ENCODE peak calls at places on chromosome X, in seven cellular contexts. Z is GM13976; S is cardiac muscle cell; B is brain microvascular endothelial cell; A is bronchial epithelial cell; W is CD4-positive, alpha-beta T cell; E is astrocyte of the spinal cord. V is an unnamed sample.

GRCh38 chrX:133859860-133860259 is 125.5 kb downstream of the GPC3 start:
- DNase-seq in Z (no peak), S (peak), B (peak), A (peak), W (no peak), E (peak), V (no peak)

GRCh38 chrX:47191331-47191730 is 2.3 kb upstream of the UBA1 start:
- DNase-seq in Z (no peak), S (no peak), B (no peak), A (peak), W (peak), E (no peak), V (peak)

GRCh38 chrX:23699636-23700194 is 32.4 kb downstream of the PRDX4 start:
- DNase-seq in Z (peak), S (peak), B (no peak), A (no peak), W (no peak), E (peak), V (peak)

GRCh38 chrX:1386338-1387127 is 5.4 kb downstream of the SLC25A6 start:
- DNase-seq in Z (peak), S (no peak), B (no peak), A (no peak), W (no peak), E (no peak), V (no peak)

GRCh38 chrX:112866175-112866574 is 25.5 kb upstream of the AMOT start:
- DNase-seq in Z (no peak), S (no peak), B (no peak), A (no peak), W (no peak), E (no peak), V (no peak)

GRCh38 chrX:56787734-56788152 is 58.7 kb downstream of the NBDY start:
- DNase-seq in Z (no peak), S (no peak), B (no peak), A (no peak), W (no peak), E (no peak), V (no peak)

GRCh38 chrX:15343075-15343476 is 7.8 kb upstream of the PIGA start:
- DNase-seq in Z (no peak), S (peak), B (no peak), A (peak), W (no peak), E (no peak), V (no peak)

GRCh38 chrX:120310861-120311631 is at the start of gene TMEM255A:
- DNase-seq in Z (peak), S (peak), B (no peak), A (no peak), W (no peak), E (peak), V (peak)

GRCh38 chrX:2526390-2526789 is 25.6 kb upstream of the DHRSX start:
- DNase-seq in Z (no peak), S (no peak), B (no peak), A (no peak), W (no peak), E (no peak), V (no peak)

GRCh38 chrX:108139303-108139702 is 47.7 kb downstream of the ATG4A start:
- DNase-seq in Z (no peak), S (no peak), B (no peak), A (peak), W (no peak), E (no peak), V (no peak)

GRCh38 chrX:65596270-65596669 is 61.7 kb upstream of the LAS1L start:
- DNase-seq in Z (peak), S (peak), B (peak), A (peak), W (peak), E (peak), V (no peak)

GRCh38 chrX:45508459-45508858 is 307.8 kb upstream of the DIPK2B start:
- DNase-seq in Z (no peak), S (peak), B (no peak), A (peak), W (no peak), E (no peak), V (no peak)

GRCh38 chrX:3589474-3589873 is 124.0 kb downstream of the PRKX start:
- DNase-seq in Z (no peak), S (no peak), B (no peak), A (no peak), W (no peak), E (no peak), V (no peak)

GRCh38 chrX:1212532-1212931 is at the start of gene CRLF2:
- DNase-seq in Z (peak), S (no peak), B (no peak), A (no peak), W (no peak), E (no peak), V (no peak)

GRCh38 chrX:136710324-136710951 is 62.5 kb downstream of the CD40LG start:
- DNase-seq in Z (peak), S (no peak), B (no peak), A (peak), W (no peak), E (peak), V (no peak)

GRCh38 chrX:3377560-3377959 is 31.1 kb upstream of the MXRA5 start:
- DNase-seq in Z (no peak), S (no peak), B (no peak), A (no peak), W (no peak), E (no peak), V (no peak)

GRCh38 chrX:107823456-107823855 is 2.2 kb upstream of the MID2 start:
- DNase-seq in Z (no peak), S (peak), B (peak), A (no peak), W (no peak), E (peak), V (no peak)

GRCh38 chrX:125439194-125439849 is 119.7 kb downstream of the TEX13C start:
- DNase-seq in Z (no peak), S (no peak), B (no peak), A (no peak), W (no peak), E (no peak), V (no peak)

GRCh38 chrX:44459501-44459900 is 83.2 kb downstream of the FUNDC1 start:
- DNase-seq in Z (no peak), S (no peak), B (no peak), A (peak), W (no peak), E (no peak), V (no peak)

GRCh38 chrX:38312436-38312835 is 14.9 kb downstream of the RPGR start:
- DNase-seq in Z (no peak), S (peak), B (peak), A (peak), W (no peak), E (peak), V (no peak)

GRCh38 chrX:3380603-3381002 is 34.2 kb upstream of the MXRA5 start:
- DNase-seq in Z (no peak), S (no peak), B (no peak), A (no peak), W (no peak), E (no peak), V (no peak)

GRCh38 chrX:120036704-120037103 is 40.8 kb downstream of the RHOXF2B start:
- DNase-seq in Z (no peak), S (no peak), B (no peak), A (no peak), W (no peak), E (no peak), V (no peak)

GRCh38 chrX:33087411-33087810 is 123.9 kb downstream of the DMD start:
- DNase-seq in Z (no peak), S (no peak), B (no peak), A (no peak), W (no peak), E (no peak), V (no peak)

GRCh38 chrX:107677909-107678308 is 49.6 kb downstream of the PRPS1 start:
- DNase-seq in Z (no peak), S (peak), B (no peak), A (no peak), W (no peak), E (no peak), V (no peak)

GRCh38 chrX:1134976-1135375 is 77.5 kb downstream of the CRLF2 start:
- DNase-seq in Z (no peak), S (no peak), B (no peak), A (no peak), W (no peak), E (no peak), V (no peak)

GRCh38 chrX:107445146-107445545 is 4.3 kb upstream of the FRMPD3 start:
- DNase-seq in Z (no peak), S (no peak), B (no peak), A (no peak), W (no peak), E (no peak), V (no peak)

GRCh38 chrX:50075630-50076349 is 125.0 kb downstream of the AKAP4 start:
- DNase-seq in Z (no peak), S (no peak), B (no peak), A (no peak), W (no peak), E (no peak), V (no peak)

GRCh38 chrX:20414066-20414465 is 147.4 kb upstream of the RPS6KA3 start:
- DNase-seq in Z (no peak), S (no peak), B (no peak), A (no peak), W (no peak), E (no peak), V (no peak)

GRCh38 chrX:14027031-14027430 is 2.7 kb downstream of the GEMIN8 start:
- DNase-seq in Z (no peak), S (peak), B (no peak), A (peak), W (no peak), E (peak), V (no peak)

GRCh38 chrX:39953879-39954278 is 143.9 kb downstream of the BCOR start:
- DNase-seq in Z (no peak), S (peak), B (peak), A (peak), W (no peak), E (peak), V (no peak)

GRCh38 chrX:13051529-13052172 is 7.2 kb upstream of the FAM9C start:
- DNase-seq in Z (peak), S (peak), B (no peak), A (no peak), W (peak), E (no peak), V (no peak)

GRCh38 chrX:12007881-12008280 is 130.4 kb upstream of the FRMPD4 start:
- DNase-seq in Z (no peak), S (peak), B (peak), A (peak), W (no peak), E (peak), V (no peak)

GRCh38 chrX:129842510-129843208 is 1.0 kb downstream of the ZDHHC9 start:
- DNase-seq in Z (no peak), S (peak), B (no peak), A (peak), W (no peak), E (peak), V (no peak)

GRCh38 chrX:65866146-65866545 is 173.7 kb downstream of the VSIG4 start:
- DNase-seq in Z (peak), S (no peak), B (no peak), A (no peak), W (no peak), E (no peak), V (no peak)

GRCh38 chrX:41518841-41519220 is 71.7 kb downstream of the NYX start:
- DNase-seq in Z (no peak), S (no peak), B (no peak), A (no peak), W (no peak), E (peak), V (no peak)

GRCh38 chrX:66680451-66680850 is 41.6 kb upstream of the EDA2R start:
- DNase-seq in Z (no peak), S (peak), B (peak), A (peak), W (no peak), E (peak), V (no peak)

GRCh38 chrX:69317721-69318120 is 152.5 kb upstream of the PJA1 start:
- DNase-seq in Z (no peak), S (no peak), B (no peak), A (no peak), W (no peak), E (no peak), V (no peak)

GRCh38 chrX:40423299-40423698 is 157.5 kb upstream of the ATP6AP2 start:
- DNase-seq in Z (no peak), S (peak), B (no peak), A (peak), W (no peak), E (peak), V (no peak)

GRCh38 chrX:116281106-116281505 is 110.6 kb downstream of the AGTR2 start:
- DNase-seq in Z (no peak), S (no peak), B (no peak), A (peak), W (no peak), E (no peak), V (no peak)

DNA sequence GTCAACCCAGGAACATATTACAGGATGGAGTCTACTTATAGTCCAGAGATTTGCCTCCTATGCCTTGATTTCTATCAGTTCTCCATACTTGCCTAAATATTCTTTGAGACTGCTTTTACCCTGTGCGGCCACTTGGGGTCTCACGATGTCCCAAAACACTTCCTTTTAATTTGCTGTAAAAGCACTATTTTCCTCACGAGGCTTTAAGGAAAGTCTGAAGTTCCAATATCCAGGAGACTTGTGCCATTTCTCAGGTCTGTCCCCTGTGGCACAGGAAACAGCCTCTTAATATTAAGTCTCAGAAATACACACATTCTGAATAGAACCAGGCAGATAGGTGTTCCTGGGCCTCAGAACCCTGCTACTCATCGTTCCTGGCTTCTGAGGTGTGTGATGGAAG is 142.9 kb downstream of the TMEM164 start:
- DNase-seq in Z (peak), S (peak), B (peak), A (no peak), W (no peak), E (peak), V (no peak)
- TF ChIP-seq CTCF in Z (peak), S (peak), B (peak), A (peak), W (peak), E (peak), V (peak)

GRCh38 chrX:78517124-78517523 is 142.0 kb downstream of the RTL3 start:
- DNase-seq in Z (peak), S (no peak), B (peak), A (peak), W (peak), E (peak), V (no peak)
- TF ChIP-seq CTCF in Z (no peak), S (no peak), B (no peak), A (no peak), W (no peak), E (no peak), V (no peak)

GRCh38 chrX:30967516-30967915 is 78.5 kb upstream of the TAB3 start:
- DNase-seq in Z (no peak), S (no peak), B (no peak), A (no peak), W (no peak), E (no peak), V (no peak)

GRCh38 chrX:30973784-30974427 is 84.9 kb upstream of the TAB3 start:
- DNase-seq in Z (no peak), S (no peak), B (no peak), A (no peak), W (no peak), E (no peak), V (no peak)

GRCh38 chrX:30975467-30975866 is 86.4 kb upstream of the TAB3 start:
- DNase-seq in Z (no peak), S (no peak), B (no peak), A (no peak), W (no peak), E (no peak), V (no peak)

DNA sequence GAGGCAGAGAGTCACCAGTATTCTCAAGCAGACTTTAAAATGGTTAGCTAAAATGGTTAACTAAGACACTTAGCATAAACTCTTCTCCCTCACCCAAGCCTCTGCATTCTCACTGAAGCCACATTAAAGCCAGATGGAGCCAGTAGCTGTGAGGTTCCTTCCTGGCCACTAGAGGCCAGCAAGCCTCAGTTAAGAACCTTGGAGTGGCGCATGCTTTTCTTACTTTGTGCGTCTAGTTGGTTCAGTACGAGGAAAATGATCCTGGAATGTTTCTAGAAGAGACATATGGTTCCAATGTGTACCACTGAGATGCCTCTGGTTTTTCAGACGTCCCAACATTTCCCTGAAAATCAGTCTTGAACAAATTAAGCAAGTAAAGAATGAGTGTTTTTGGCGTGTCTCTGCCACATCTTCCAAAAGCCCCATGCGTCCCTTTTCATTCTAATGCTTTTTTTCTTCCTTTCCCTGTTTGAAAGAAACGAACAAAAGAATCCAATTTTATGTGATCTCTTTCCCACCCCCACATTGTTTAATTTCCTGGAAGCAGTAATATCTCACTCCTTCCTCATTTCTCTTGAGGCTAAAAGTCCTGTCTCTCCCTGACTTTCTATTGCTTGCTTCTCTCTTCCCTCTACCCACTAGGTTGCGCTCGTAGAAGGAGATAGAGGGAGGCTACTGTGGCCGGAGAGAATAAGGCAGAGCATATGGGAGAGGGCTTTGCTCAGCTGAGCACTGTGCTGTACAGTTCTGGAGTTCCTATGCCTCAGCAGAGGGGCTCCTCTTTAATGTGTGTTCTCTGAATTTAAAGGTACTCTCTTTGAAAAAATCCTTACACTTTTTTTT is 82.9 kb upstream of the TAB3 start:
- DNase-seq in Z (peak), S (peak), B (peak), A (peak), W (peak), E (peak), V (no peak)
- TF ChIP-seq CTCF in Z (peak), S (peak), B (peak), A (peak), W (peak), E (peak), V (no peak)

GRCh38 chrX:138754861-138755260 is 43.3 kb upstream of the FGF13 start:
- DNase-seq in Z (no peak), S (no peak), B (no peak), A (peak), W (no peak), E (no peak), V (no peak)

GRCh38 chrX:138759217-138759943 is 47.9 kb upstream of the FGF13 start:
- DNase-seq in Z (no peak), S (no peak), B (no peak), A (peak), W (no peak), E (no peak), V (no peak)

GRCh38 chrX:138761380-138761779 is 49.9 kb upstream of the FGF13 start:
- DNase-seq in Z (no peak), S (no peak), B (no peak), A (no peak), W (no peak), E (no peak), V (no peak)

GRCh38 chrX:138756234-138756633 is 44.7 kb upstream of the FGF13 start:
- DNase-seq in Z (no peak), S (peak), B (peak), A (peak), W (no peak), E (peak), V (no peak)
- TF ChIP-seq CTCF in Z (no peak), S (no peak), B (peak), A (peak), W (no peak), E (peak), V (no peak)

DNA sequence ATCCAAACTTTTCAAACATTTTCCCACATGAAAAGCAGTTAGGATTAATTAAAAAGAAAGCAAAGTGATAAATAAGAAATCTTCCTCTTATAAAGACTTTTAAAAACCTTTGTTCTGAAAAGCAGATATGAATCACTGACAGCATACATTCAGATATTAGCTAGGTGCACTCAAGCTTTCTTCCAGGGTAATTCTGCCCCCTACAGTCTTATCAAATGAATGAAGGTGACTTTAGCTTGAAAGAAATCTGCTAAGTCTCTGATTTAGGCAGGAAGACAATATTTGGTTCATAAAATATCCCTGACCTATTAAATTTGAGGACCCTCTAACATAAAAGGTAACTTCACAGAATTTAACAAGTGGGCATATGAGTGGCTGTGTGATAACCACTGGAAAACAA is 209.1 kb upstream of the FAM47A start:
- DNase-seq in Z (no peak), S (no peak), B (no peak), A (peak), W (no peak), E (no peak), V (no peak)
- TF ChIP-seq CTCF in Z (no peak), S (no peak), B (peak), A (no peak), W (no peak), E (no peak), V (no peak)

GRCh38 chrX:74492720-74493201 is 71.5 kb downstream of the SLC16A2 start:
- DNase-seq in Z (no peak), S (peak), B (no peak), A (no peak), W (no peak), E (no peak), V (no peak)
- TF ChIP-seq CTCF in Z (no peak), S (peak), B (peak), A (no peak), W (no peak), E (no peak), V (no peak)

GRCh38 chrX:51804741-51805140 is 61.5 kb downstream of the GSPT2 start:
- DNase-seq in Z (no peak), S (no peak), B (no peak), A (no peak), W (no peak), E (no peak), V (no peak)
- TF ChIP-seq CTCF in Z (no peak), S (no peak), B (peak), A (no peak), W (no peak), E (no peak), V (no peak)

GRCh38 chrX:31061091-31061490 is 10.8 kb downstream of the FTHL17 start:
- DNase-seq in Z (no peak), S (no peak), B (no peak), A (no peak), W (no peak), E (no peak), V (no peak)

GRCh38 chrX:31057691-31058090 is 14.2 kb downstream of the FTHL17 start:
- DNase-seq in Z (no peak), S (no peak), B (no peak), A (no peak), W (no peak), E (no peak), V (no peak)

GRCh38 chrX:31060013-31060412 is 11.8 kb downstream of the FTHL17 start:
- DNase-seq in Z (no peak), S (no peak), B (no peak), A (no peak), W (no peak), E (no peak), V (no peak)

GRCh38 chrX:31058284-31058683 is 13.6 kb downstream of the FTHL17 start:
- DNase-seq in Z (no peak), S (no peak), B (no peak), A (no peak), W (no peak), E (no peak), V (no peak)

GRCh38 chrX:31057291-31057690 is 14.6 kb downstream of the FTHL17 start:
- DNase-seq in Z (no peak), S (no peak), B (no peak), A (no peak), W (no peak), E (no peak), V (no peak)
- TF ChIP-seq CTCF in Z (peak), S (no peak), B (no peak), A (no peak), W (no peak), E (no peak), V (no peak)